ENCODE peak calls at places on chromosomes 1 and 21, in four cellular contexts. J, O, P and Z are unnamed samples.

GRCh38 chr1:212974735-212975606 is 24.6 kb downstream of the VASH2 start:
- DNase-seq in J (peak), O (no peak), P (no peak), Z (no peak)

GRCh38 chr1:19426294-19427086 is 58.8 kb downstream of the CAPZB start:
- DNase-seq in J (peak), O (no peak), P (no peak), Z (no peak)

GRCh38 chr1:231861541-231862481 is 235.2 kb downstream of the DISC1 start:
- DNase-seq in J (no peak), O (no peak), P (no peak), Z (no peak)

GRCh38 chr21:46148106-46148505 is 7.3 kb downstream of the FTCD start:
- DNase-seq in J (peak), O (no peak), P (no peak), Z (no peak)

GRCh38 chr1:101284021-101284420 is 47.2 kb downstream of the S1PR1 start:
- DNase-seq in J (no peak), O (no peak), P (no peak), Z (no peak)

GRCh38 chr1:10121688-10122087 is 88.7 kb upstream of the KIF1B start:
- DNase-seq in J (no peak), O (no peak), P (no peak), Z (no peak)

GRCh38 chr1:59219926-59220325 is 77.0 kb upstream of the FGGY start:
- DNase-seq in J (no peak), O (no peak), P (no peak), Z (no peak)

GRCh38 chr1:27348861-27349783 is 7.3 kb downstream of the SYTL1 start:
- DNase-seq in J (no peak), O (peak), P (no peak), Z (no peak)

GRCh38 chr1:46639547-46639946 is 22.9 kb upstream of the MOB3C start:
- DNase-seq in J (no peak), O (no peak), P (no peak), Z (no peak)

GRCh38 chr1:160607051-160608032 is 28.0 kb upstream of the CD84 start:
- DNase-seq in J (no peak), O (peak), P (peak), Z (peak)

GRCh38 chr1:225653463-225654276 is 747 bp upstream of the ENAH start:
- DNase-seq in J (peak), O (peak), P (no peak), Z (no peak)

GRCh38 chr1:78677788-78678187 is 28.2 kb downstream of the IFI44 start:
- DNase-seq in J (no peak), O (no peak), P (no peak), Z (no peak)

GRCh38 chr1:55716610-55717009 is 501.4 kb upstream of the USP24 start:
- DNase-seq in J (no peak), O (no peak), P (no peak), Z (no peak)

GRCh38 chr1:55714230-55714629 is 499.1 kb upstream of the USP24 start:
- DNase-seq in J (no peak), O (no peak), P (no peak), Z (no peak)

GRCh38 chr1:55718758-55719671 is 503.9 kb upstream of the USP24 start:
- DNase-seq in J (peak), O (peak), P (no peak), Z (peak)

GRCh38 chr1:55716151-55716550 is 501.0 kb upstream of the USP24 start:
- DNase-seq in J (no peak), O (no peak), P (no peak), Z (no peak)

GRCh38 chr1:55717111-55717510 is 501.9 kb upstream of the USP24 start:
- DNase-seq in J (no peak), O (no peak), P (no peak), Z (no peak)
- TF ChIP-seq CTCF in J (no peak), O (no peak), P (no peak), Z (no peak)

DNA sequence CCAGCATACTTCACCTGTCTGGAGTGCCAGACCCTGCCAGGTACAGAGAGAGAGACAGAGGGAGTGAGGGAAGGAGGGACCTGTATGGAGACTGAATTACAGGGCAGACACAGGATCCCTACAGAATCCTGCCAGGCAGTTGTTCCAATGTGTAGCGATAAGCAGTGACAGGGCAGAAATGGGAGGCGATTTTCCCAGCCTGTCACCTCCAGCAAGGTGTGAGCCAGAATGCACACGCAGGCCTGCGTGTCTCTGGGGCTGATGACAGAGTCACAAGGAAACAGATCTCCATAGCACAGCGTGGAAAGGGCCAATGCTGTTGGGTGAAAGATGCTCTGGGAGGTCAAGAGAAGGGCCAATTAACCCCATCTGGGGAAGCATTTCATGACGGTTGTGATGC is 111.3 kb downstream of the HIVEP3 start:
- DNase-seq in J (no peak), O (no peak), P (no peak), Z (no peak)
- H3K4me3 ChIP-seq in J (no peak), O (no peak), P (no peak), Z (no peak)

GRCh38 chr1:84264961-84265360 is 36.5 kb upstream of the SAMD13 start:
- DNase-seq in J (no peak), O (no peak), P (no peak), Z (no peak)
- TF ChIP-seq CTCF in J (no peak), O (no peak), P (no peak), Z (no peak)

GRCh38 chr1:204578867-204579664 is 62.9 kb downstream of the MDM4 start:
- DNase-seq in J (peak), O (peak), P (peak), Z (no peak)
- H3K4me3 ChIP-seq in J (peak), O (no peak), P (peak), Z (no peak)

DNA sequence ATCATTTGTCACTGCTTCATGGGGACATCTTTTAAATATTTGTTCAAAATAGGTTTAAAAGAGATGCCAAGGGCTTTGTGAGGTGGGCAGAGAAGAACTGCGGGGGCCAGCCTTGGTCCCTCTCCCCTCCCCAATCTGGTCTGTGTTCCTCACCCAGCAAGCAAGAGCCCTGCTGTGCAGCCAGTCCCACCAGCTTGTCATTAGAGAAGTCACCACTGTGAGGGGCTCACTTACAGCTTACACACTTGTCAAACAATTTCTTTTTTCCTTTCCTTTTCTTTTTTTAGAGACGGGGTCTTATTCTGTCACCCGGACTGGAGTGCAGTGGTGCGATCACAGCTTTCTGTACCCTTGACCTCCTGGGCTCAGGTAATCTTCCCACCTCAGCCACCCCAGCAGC is 10.3 kb upstream of the CDK18 start:
- DNase-seq in J (no peak), O (no peak), P (no peak), Z (no peak)
- TF ChIP-seq CTCF in J (no peak), O (no peak), P (no peak), Z (no peak)

GRCh38 chr1:240598201-240598600 is 13.8 kb downstream of the GREM2 start:
- DNase-seq in J (no peak), O (no peak), P (no peak), Z (no peak)

GRCh38 chr1:240599299-240599698 is 12.7 kb downstream of the GREM2 start:
- DNase-seq in J (no peak), O (no peak), P (no peak), Z (no peak)

GRCh38 chr1:240598602-240599001 is 13.4 kb downstream of the GREM2 start:
- DNase-seq in J (no peak), O (no peak), P (no peak), Z (no peak)

GRCh38 chr1:240595476-240595875 is 16.5 kb downstream of the GREM2 start:
- DNase-seq in J (no peak), O (no peak), P (no peak), Z (no peak)

GRCh38 chr1:240597153-240597745 is 14.7 kb downstream of the GREM2 start:
- DNase-seq in J (no peak), O (no peak), P (no peak), Z (no peak)
- H3K4me3 ChIP-seq in J (peak), O (no peak), P (no peak), Z (no peak)

GRCh38 chr1:209134001-209134400 is 449.5 kb upstream of the CAMK1G start:
- DNase-seq in J (no peak), O (no peak), P (peak), Z (no peak)
- TF ChIP-seq CTCF in J (no peak), O (no peak), P (no peak), Z (no peak)